ENCODE peak calls at places on chromosomes 7 and 10, in nine cellular contexts. W is epithelial cell of proximal tubule, D is psoas muscle, Z is ACHN, C is ELR, B is Calu3, E is LoVo, Q is substantia nigra, X is HT1080. R is an unnamed sample.

GRCh38 chr10:28734940-28735759 is 57.8 kb downstream of the BAMBI start:
- DNase-seq in E (peak), W (peak), X (peak), Z (peak), C (peak), Q (no peak), D (no peak), B (peak), R (no peak)

GRCh38 chr7:31603076-31603475 is 83.9 kb upstream of the PPP1R17 start:
- DNase-seq in D (no peak), B (no peak), Z (no peak), E (no peak), Q (no peak), C (peak), W (no peak), X (peak), R (no peak)

GRCh38 chr7:121475806-121476205 is 79.7 kb upstream of the FAM3C start:
- DNase-seq in Q (no peak), W (no peak), C (no peak), D (no peak), E (peak), Z (no peak), X (no peak), B (no peak), R (no peak)

GRCh38 chr7:94050046-94050445 is 45.9 kb upstream of the BET1 start:
- DNase-seq in D (no peak), E (no peak), C (no peak), Q (no peak), X (no peak), Z (no peak), W (no peak), B (no peak), R (peak)

GRCh38 chr10:87589653-87590052 is 70.0 kb upstream of the PAPSS2 start:
- DNase-seq in Q (no peak), D (no peak), E (no peak), Z (no peak), C (peak), X (no peak), W (no peak), B (no peak), R (no peak)

GRCh38 chr7:157612664-157613561 is 276.1 kb downstream of the DNAJB6 start:
- DNase-seq in Z (no peak), E (no peak), D (peak), Q (no peak), B (no peak), W (no peak), C (no peak), X (no peak), R (no peak)

GRCh38 chr10:15325243-15326002 is 45.7 kb downstream of the FAM171A1 start:
- DNase-seq in E (peak), B (no peak), Q (no peak), D (peak), Z (peak), X (peak), W (no peak), C (peak), R (no peak)

GRCh38 chr10:115989621-115990020 is 283.4 kb downstream of the GFRA1 start:
- DNase-seq in B (no peak), W (no peak), Z (no peak), D (no peak), X (no peak), E (no peak), Q (no peak), C (no peak), R (no peak)

GRCh38 chr10:78541528-78542470 is 508.1 kb downstream of the RPS24 start:
- DNase-seq in E (no peak), B (no peak), W (no peak), Z (no peak), D (no peak), C (no peak), Q (no peak), X (no peak), R (no peak)

GRCh38 chr10:128150551-128150950 is 24.3 kb upstream of the MKI67 start:
- DNase-seq in W (no peak), E (no peak), B (no peak), X (no peak), C (no peak), Z (no peak), D (no peak), Q (no peak), R (no peak)

GRCh38 chr10:113441871-113442270 is 111.0 kb upstream of the HABP2 start:
- DNase-seq in B (no peak), C (no peak), D (no peak), E (no peak), W (no peak), Z (no peak), Q (no peak), X (no peak), R (no peak)

R was measured in hippocampal formation.